ENCODE peak calls at places on chromosomes 13 and 19, in ten cellular contexts. One of them, this sample, is unnamed.

GRCh38 chr19:10431943-10432735 is 11.8 kb downstream of the PDE4A start:
- DNase-seq in OCI-M1: peak
- DNase-seq in lower leg skin: no peak
- DNase-seq in GM04504: peak
- DNase-seq in fibroblast of pulmonary artery: peak
- DNase-seq in cardiac muscle cell: peak
- DNase-seq in H9: peak
- DNase-seq in ascending aorta: peak
- DNase-seq in activated naive CD4-positive, alpha-beta T cell: no peak
- DNase-seq in fibroblast of the aortic adventitia: peak
- DNase-seq in this sample: peak

GRCh38 chr19:49391581-49392399 is 3.7 kb downstream of the KASH5 start:
- DNase-seq in cardiac muscle cell: peak
- DNase-seq in OCI-M1: peak
- DNase-seq in fibroblast of pulmonary artery: peak
- DNase-seq in fibroblast of the aortic adventitia: peak
- DNase-seq in ascending aorta: peak
- DNase-seq in lower leg skin: peak
- DNase-seq in H9: peak
- DNase-seq in activated naive CD4-positive, alpha-beta T cell: peak
- DNase-seq in GM04504: peak
- DNase-seq in this sample: peak

GRCh38 chr13:65063753-65064152 is 2166.4 kb downstream of the PCDH9 start:
- DNase-seq in lower leg skin: no peak
- DNase-seq in fibroblast of the aortic adventitia: peak
- DNase-seq in OCI-M1: no peak
- DNase-seq in ascending aorta: no peak
- DNase-seq in activated naive CD4-positive, alpha-beta T cell: no peak
- DNase-seq in fibroblast of pulmonary artery: peak
- DNase-seq in H9: no peak
- DNase-seq in GM04504: no peak
- DNase-seq in cardiac muscle cell: peak
- DNase-seq in this sample: no peak

GRCh38 chr13:23440821-23441608 is 7.5 kb upstream of the SACS start:
- DNase-seq in fibroblast of pulmonary artery: no peak
- DNase-seq in activated naive CD4-positive, alpha-beta T cell: no peak
- DNase-seq in H9: no peak
- DNase-seq in OCI-M1: no peak
- DNase-seq in GM04504: no peak
- DNase-seq in lower leg skin: no peak
- DNase-seq in ascending aorta: no peak
- DNase-seq in fibroblast of the aortic adventitia: no peak
- DNase-seq in cardiac muscle cell: no peak
- DNase-seq in this sample: no peak

GRCh38 chr19:55546822-55547614 is 1.7 kb upstream of the SBK3 start:
- DNase-seq in GM04504: no peak
- DNase-seq in OCI-M1: no peak
- DNase-seq in ascending aorta: peak
- DNase-seq in H9: no peak
- DNase-seq in activated naive CD4-positive, alpha-beta T cell: no peak
- DNase-seq in cardiac muscle cell: peak
- DNase-seq in fibroblast of the aortic adventitia: peak
- DNase-seq in lower leg skin: peak
- DNase-seq in fibroblast of pulmonary artery: peak
- DNase-seq in this sample: no peak

GRCh38 chr19:5037936-5038335 is 69.0 kb downstream of the KDM4B start:
- DNase-seq in lower leg skin: no peak
- DNase-seq in fibroblast of the aortic adventitia: no peak
- DNase-seq in H9: no peak
- DNase-seq in fibroblast of pulmonary artery: no peak
- DNase-seq in GM04504: no peak
- DNase-seq in cardiac muscle cell: no peak
- DNase-seq in activated naive CD4-positive, alpha-beta T cell: no peak
- DNase-seq in OCI-M1: no peak
- DNase-seq in ascending aorta: no peak
- DNase-seq in this sample: no peak

GRCh38 chr19:49716154-49716553 is 25.2 kb downstream of the CPT1C start:
- DNase-seq in fibroblast of pulmonary artery: no peak
- DNase-seq in H9: no peak
- DNase-seq in lower leg skin: no peak
- DNase-seq in fibroblast of the aortic adventitia: no peak
- DNase-seq in GM04504: no peak
- DNase-seq in ascending aorta: no peak
- DNase-seq in OCI-M1: no peak
- DNase-seq in activated naive CD4-positive, alpha-beta T cell: no peak
- DNase-seq in cardiac muscle cell: peak
- DNase-seq in this sample: no peak

GRCh38 chr19:53308339-53308811 is 25.2 kb upstream of the ZNF845 start:
- DNase-seq in lower leg skin: no peak
- DNase-seq in activated naive CD4-positive, alpha-beta T cell: no peak
- DNase-seq in ascending aorta: no peak
- DNase-seq in fibroblast of pulmonary artery: peak
- DNase-seq in H9: peak
- DNase-seq in cardiac muscle cell: peak
- DNase-seq in OCI-M1: peak
- DNase-seq in GM04504: no peak
- DNase-seq in fibroblast of the aortic adventitia: no peak
- DNase-seq in this sample: no peak

GRCh38 chr19:18842166-18842565 is 10.4 kb downstream of the UPF1 start:
- DNase-seq in OCI-M1: no peak
- DNase-seq in cardiac muscle cell: peak
- DNase-seq in H9: no peak
- DNase-seq in activated naive CD4-positive, alpha-beta T cell: no peak
- DNase-seq in fibroblast of the aortic adventitia: no peak
- DNase-seq in GM04504: no peak
- DNase-seq in fibroblast of pulmonary artery: no peak
- DNase-seq in ascending aorta: no peak
- DNase-seq in lower leg skin: no peak
- DNase-seq in this sample: no peak

GRCh38 chr19:19120308-19121156 is 17.7 kb downstream of the TMEM161A start:
- DNase-seq in activated naive CD4-positive, alpha-beta T cell: no peak
- DNase-seq in lower leg skin: no peak
- DNase-seq in ascending aorta: no peak
- DNase-seq in fibroblast of pulmonary artery: peak
- DNase-seq in GM04504: no peak
- DNase-seq in fibroblast of the aortic adventitia: peak
- DNase-seq in cardiac muscle cell: peak
- DNase-seq in H9: peak
- DNase-seq in OCI-M1: peak
- DNase-seq in this sample: no peak

GRCh38 chr13:28475916-28476725 is 18.8 kb downstream of the FLT1 start:
- DNase-seq in activated naive CD4-positive, alpha-beta T cell: no peak
- DNase-seq in lower leg skin: no peak
- DNase-seq in ascending aorta: no peak
- DNase-seq in OCI-M1: peak
- DNase-seq in H9: no peak
- DNase-seq in cardiac muscle cell: peak
- DNase-seq in fibroblast of the aortic adventitia: peak
- DNase-seq in GM04504: peak
- DNase-seq in fibroblast of pulmonary artery: peak
- DNase-seq in this sample: no peak

GRCh38 chr19:39969681-39970423 is 1.1 kb upstream of the PSMC4 start:
- DNase-seq in activated naive CD4-positive, alpha-beta T cell: no peak
- DNase-seq in OCI-M1: peak
- DNase-seq in cardiac muscle cell: no peak
- DNase-seq in fibroblast of the aortic adventitia: no peak
- DNase-seq in H9: no peak
- DNase-seq in fibroblast of pulmonary artery: no peak
- DNase-seq in ascending aorta: no peak
- DNase-seq in GM04504: no peak
- DNase-seq in lower leg skin: no peak
- DNase-seq in this sample: no peak

GRCh38 chr19:29724741-29725140 is 9.7 kb upstream of the C19orf12 start:
- DNase-seq in GM04504: no peak
- DNase-seq in activated naive CD4-positive, alpha-beta T cell: no peak
- DNase-seq in H9: no peak
- DNase-seq in fibroblast of pulmonary artery: no peak
- DNase-seq in OCI-M1: no peak
- DNase-seq in lower leg skin: no peak
- DNase-seq in fibroblast of the aortic adventitia: no peak
- DNase-seq in ascending aorta: no peak
- DNase-seq in cardiac muscle cell: no peak
- DNase-seq in this sample: no peak

This sample was measured in activated CD4-positive, CD25-positive, alpha-beta regulatory T cell.